ENCODE peak calls at places on chromosome 9, in four cellular contexts. W is IMR-90, K is gastrocnemius medialis, H is stomach. V is an unnamed sample. For H3K4me1, the result is how much of the 10 kb centered on the place peaks cover.

GRCh38 chr9:18473551-18474279 is at the start of gene ADAMTSL1:
- DNase-seq in H (peak), W (peak), K (no peak), V (peak)

GRCh38 chr9:125761685-125762084 is 14.5 kb downstream of the PBX3 start:
- DNase-seq in K (no peak), H (no peak), W (no peak), V (no peak)

GRCh38 chr9:120755827-120756434 is 37.3 kb downstream of the FBXW2 start:
- DNase-seq in K (peak), H (peak), W (peak), V (peak)

GRCh38 chr9:86968258-86968920 is 21.1 kb upstream of the GAS1 start:
- DNase-seq in K (no peak), H (no peak), W (no peak), V (no peak)

GRCh38 chr9:97543568-97543967 is 42.1 kb downstream of the TMOD1 start:
- DNase-seq in W (no peak), K (peak), H (no peak), V (no peak)

GRCh38 chr9:108530141-108530540 is 325.6 kb downstream of the ACTL7B start:
- DNase-seq in H (no peak), W (no peak), K (no peak), V (no peak)

GRCh38 chr9:76835571-76836283 is 70.2 kb downstream of the PRUNE2 start:
- DNase-seq in H (no peak), W (peak), K (no peak), V (no peak)

GRCh38 chr9:97412628-97413382 is 909 bp downstream of the TDRD7 start:
- DNase-seq in H (no peak), W (peak), K (no peak), V (peak)

DNA sequence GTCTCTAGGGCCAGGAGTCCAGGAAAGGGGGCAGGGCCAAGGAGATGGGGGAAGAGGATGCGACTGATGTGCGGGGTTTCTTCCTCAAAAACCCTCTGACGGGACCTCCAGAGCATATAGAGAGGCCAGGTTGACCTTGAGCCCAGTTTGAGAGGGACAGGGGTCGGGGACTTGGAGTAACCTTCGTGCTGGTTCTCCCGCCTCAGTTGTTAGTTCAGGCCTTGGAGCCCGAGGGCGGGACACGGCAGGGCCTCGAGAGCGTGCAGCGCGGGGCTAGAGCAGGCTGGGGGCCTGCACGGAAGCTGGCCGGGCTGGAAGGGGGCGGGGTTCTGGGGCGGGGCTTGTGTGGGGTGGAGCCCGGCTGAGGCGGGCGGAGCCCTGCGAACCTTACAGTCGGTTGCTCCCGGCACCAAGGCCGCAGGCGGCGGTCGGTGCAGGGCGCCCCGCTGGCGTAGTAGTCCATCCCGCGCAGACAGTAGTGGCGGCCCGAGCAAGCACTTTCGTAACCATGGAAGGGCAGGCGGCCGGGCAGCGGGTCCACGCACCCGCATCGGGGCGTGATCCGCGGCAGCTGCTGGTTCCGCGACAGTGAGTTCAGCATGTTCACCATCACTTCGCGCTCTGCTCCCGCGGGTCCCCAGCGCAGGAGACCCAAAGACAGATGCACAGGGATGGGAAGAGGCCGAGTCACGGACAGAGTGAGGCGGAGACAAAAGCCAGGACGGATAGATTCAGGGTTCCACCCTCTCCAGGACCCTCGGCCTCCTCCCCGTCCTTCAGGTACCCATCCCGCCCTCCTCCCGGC is 4.0 kb upstream of the MYORG start:
- DNase-seq in K (peak), W (peak), H (peak), V (peak)
- TF ChIP-seq POLR2A in K (peak), W (no peak), H (no peak), V (peak)

GRCh38 chr9:35552376-35552775 is 52.7 kb upstream of the TESK1 start:
- DNase-seq in W (peak), K (no peak), H (no peak), V (no peak)
- H3K4me1 ChIP-seq in W (under half), K (under half), H (under half), V (under half)

GRCh38 chr9:35758475-35759050 is 4.5 kb upstream of the MSMP start:
- DNase-seq in H (no peak), W (no peak), K (no peak), V (no peak)
- TF ChIP-seq CTCF in H (no peak), W (no peak), K (no peak), V (no peak)

GRCh38 chr9:73050887-73051550 is 98.2 kb upstream of the ALDH1A1 start:
- DNase-seq in H (no peak), W (no peak), K (peak), V (no peak)
- TF ChIP-seq POLR2A in H (no peak), W (no peak), K (no peak), V (no peak)

DNA sequence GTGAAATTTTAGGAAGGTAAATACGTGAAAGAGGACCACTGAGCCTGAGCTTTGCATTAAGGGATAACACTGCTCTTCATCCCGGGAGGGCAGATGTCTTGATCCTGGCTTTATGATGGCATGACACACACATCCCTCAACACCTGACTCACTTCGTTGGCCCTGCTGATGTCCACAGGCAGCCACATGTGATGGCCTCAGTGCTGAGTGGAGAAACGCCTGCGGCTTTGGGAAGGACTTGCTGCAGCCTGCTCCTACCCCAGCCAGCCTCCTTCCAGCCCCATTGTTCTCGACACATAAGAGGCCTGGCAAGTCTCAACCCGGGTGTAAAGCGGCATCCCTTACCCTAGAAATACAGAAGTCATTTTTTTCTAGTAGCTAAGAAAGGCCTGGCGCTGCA is 169.0 kb downstream of the SYK start:
- DNase-seq in H (no peak), K (no peak), W (peak), V (no peak)
- H3K4me1 ChIP-seq in H (under half), K (under half), W (under half), V (under half)

GRCh38 chr9:95815153-95815552 is 60.3 kb upstream of the ERCC6L2 start:
- DNase-seq in H (no peak), K (no peak), W (peak), V (no peak)
- TF ChIP-seq CTCF in H (no peak), K (no peak), W (no peak), V (no peak)

GRCh38 chr9:93097496-93098205 is 1.6 kb downstream of the CARD19 start:
- DNase-seq in H (no peak), W (peak), K (peak), V (peak)
- TF ChIP-seq POLR2A in H (no peak), W (no peak), K (no peak), V (no peak)

GRCh38 chr9:133563286-133564213 is 29.0 kb downstream of the ADAMTSL2 start:
- DNase-seq in W (peak), H (no peak), K (peak), V (peak)
- H3K4me1 ChIP-seq in W (under half), H (under half), K (under half), V (under half)

DNA sequence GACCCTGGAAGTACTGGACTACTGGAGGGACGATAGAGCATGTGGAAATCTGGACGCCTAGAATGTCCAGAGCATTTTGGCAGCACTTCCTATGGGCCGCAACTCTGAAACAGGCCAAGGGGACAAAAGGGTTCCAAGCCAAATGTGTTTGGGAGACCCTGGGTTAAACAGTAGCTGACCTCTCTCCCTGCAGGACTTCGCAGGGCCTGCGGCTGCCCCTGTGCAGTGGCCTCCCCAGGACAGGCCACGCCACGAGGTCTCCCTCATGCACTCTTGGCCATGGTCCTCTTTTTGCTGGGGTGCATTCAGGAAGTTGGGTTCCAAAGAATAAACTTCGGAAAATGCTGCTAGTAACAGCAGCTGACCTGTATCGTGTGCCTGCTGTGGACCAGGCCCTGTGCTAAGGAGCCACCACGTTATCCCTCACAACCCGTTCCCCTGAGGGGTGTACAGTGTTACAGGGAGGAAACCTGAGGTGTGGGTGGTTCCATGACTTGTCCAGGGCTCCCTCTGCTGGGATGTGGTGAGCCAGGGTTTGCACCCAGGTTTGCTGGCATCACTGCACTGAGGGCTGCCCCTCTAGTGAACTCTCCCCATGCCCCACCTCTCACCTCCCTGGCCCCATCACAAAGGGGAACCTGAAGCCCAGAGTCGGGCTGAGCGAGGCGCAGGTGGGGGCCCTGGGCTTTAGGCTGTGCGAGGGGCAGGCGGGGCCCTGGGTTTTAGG is 79.4 kb downstream of the AMBP start:
- DNase-seq in W (peak), K (no peak), H (peak), V (peak)
- TF ChIP-seq CTCF in W (peak), K (no peak), H (no peak), V (no peak)